ENCODE peak calls at places on chromosomes 3 and 15, in eight cellular contexts. T, Z, A, O, I, M, H and R are unnamed samples.

GRCh38 chr15:59541750-59542149 is 69.8 kb upstream of the GCNT3 start:
- DNase-seq in T (no peak), Z (no peak), A (no peak), O (no peak), I (no peak), M (no peak), H (no peak), R (no peak)

GRCh38 chr3:122077293-122078234 is 22.4 kb downstream of the CD86 start:
- DNase-seq in T (no peak), Z (no peak), A (no peak), O (no peak), I (peak; percentile 73), M (no peak), H (no peak), R (no peak)

GRCh38 chr15:52067545-52067926 is 45.0 kb downstream of the BCL2L10 start:
- DNase-seq in T (no peak), Z (no peak), A (no peak), O (no peak), I (no peak), M (no peak), H (no peak), R (no peak)

GRCh38 chr3:179227349-179227748 is 23.6 kb downstream of the KCNMB3 start:
- DNase-seq in T (no peak), Z (no peak), A (no peak), O (no peak), I (no peak), M (peak; percentile 60), H (no peak), R (no peak)

GRCh38 chr15:85800460-85801123 is 5.9 kb upstream of the KLHL25 start:
- DNase-seq in T (peak; percentile 96), Z (peak; percentile 47), A (no peak), O (peak; percentile 69), I (no peak), M (peak; percentile 88), H (peak; percentile 61), R (no peak)

GRCh38 chr15:55694652-55695150 is 48.3 kb downstream of the PRTG start:
- DNase-seq in T (no peak), Z (no peak), A (no peak), O (no peak), I (no peak), M (no peak), H (no peak), R (peak; percentile 57)

GRCh38 chr3:76024640-76025039 is 239.3 kb upstream of the ZNF717 start:
- DNase-seq in T (no peak), Z (no peak), A (no peak), O (no peak), I (peak; percentile 69), M (peak; percentile 61), H (no peak), R (peak; percentile 36)

GRCh38 chr3:32958509-32958908 is 7.1 kb downstream of the CCR4 start:
- DNase-seq in T (no peak), Z (no peak), A (no peak), O (no peak), I (no peak), M (no peak), H (no peak), R (no peak)

GRCh38 chr3:128374746-128375445 is 91.8 kb downstream of the DNAJB8 start:
- DNase-seq in T (no peak), Z (no peak), A (no peak), O (no peak), I (peak; percentile 83), M (no peak), H (no peak), R (no peak)

GRCh38 chr15:60392986-60393811 is 4.6 kb downstream of the ANXA2 start:
- DNase-seq in T (peak; percentile 73), Z (no peak), A (no peak), O (peak; percentile 86), I (no peak), M (peak; percentile 95), H (peak; percentile 90), R (no peak)

GRCh38 chr15:99518191-99518590 is 47.6 kb upstream of the MEF2A start:
- DNase-seq in T (no peak), Z (no peak), A (no peak), O (no peak), I (no peak), M (no peak), H (no peak), R (no peak)

GRCh38 chr3:160331127-160331937 is 67.7 kb downstream of the IFT80 start:
- DNase-seq in T (no peak), Z (no peak), A (no peak), O (no peak), I (no peak), M (peak; percentile 86), H (no peak), R (no peak)

GRCh38 chr3:194685723-194686413 is at the start of gene FAM43A:
- DNase-seq in T (peak; percentile 72), Z (peak; percentile 95), A (peak; percentile 72), O (peak; percentile 97), I (peak; percentile 98), M (peak; percentile 95), H (peak; percentile 96), R (peak; percentile 91)

GRCh38 chr3:187197255-187197654 is at the start of gene RTP1:
- DNase-seq in T (no peak), Z (no peak), A (no peak), O (no peak), I (no peak), M (no peak), H (no peak), R (peak; percentile 62)

GRCh38 chr3:78974181-78974770 is 793.5 kb downstream of the ROBO1 start:
- DNase-seq in T (no peak), Z (no peak), A (no peak), O (no peak), I (no peak), M (peak; percentile 72), H (no peak), R (no peak)

GRCh38 chr15:88741671-88742070 is 61.6 kb upstream of the ACAN start:
- DNase-seq in T (no peak), Z (no peak), A (no peak), O (no peak), I (no peak), M (no peak), H (no peak), R (no peak)
- H3K27ac ChIP-seq in T (no peak overlapping the region), Z (no peak overlapping the region), A (no peak overlapping the region), O (no peak overlapping the region), I (no peak overlapping the region), M (no peak overlapping the region), H (no peak overlapping the region), R (no peak overlapping the region)

DNA sequence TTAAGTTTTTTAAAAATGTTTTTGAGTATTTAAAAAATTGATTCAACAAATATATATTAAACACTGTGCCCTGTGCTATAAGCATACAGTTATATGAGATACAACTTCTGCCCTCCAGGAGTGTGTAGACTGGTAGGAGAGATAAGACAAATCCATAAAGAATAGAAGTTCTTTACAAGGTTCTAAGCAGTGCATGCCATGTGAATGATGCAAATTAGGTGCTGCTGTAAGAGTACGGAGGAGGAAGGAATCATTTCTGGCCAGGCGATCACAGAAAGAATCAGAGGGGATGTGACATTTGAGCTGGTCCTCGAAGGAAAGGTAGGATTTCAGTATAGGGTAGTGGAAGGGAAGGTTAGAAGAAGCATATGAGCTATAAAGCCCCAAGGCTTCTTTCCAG is 14.0 kb downstream of the MAPKBP1 start:
- DNase-seq in T (no peak), Z (no peak), A (no peak), O (no peak), I (peak; percentile 70), M (no peak), H (no peak), R (no peak)
- H3K4me1 ChIP-seq in T (peaks cover 18% of the 10 kb centered on the region), Z (peaks cover 41% of the 10 kb centered on the region), A (peaks cover 19% of the 10 kb centered on the region), O (peaks cover 6% of the 10 kb centered on the region), I (peaks cover 46% of the 10 kb centered on the region), M (peaks cover 22% of the 10 kb centered on the region), H (peaks cover 11% of the 10 kb centered on the region), R (peaks cover 25% of the 10 kb centered on the region)

GRCh38 chr3:47429476-47430270 is 46.1 kb downstream of the SCAP start:
- DNase-seq in T (no peak), Z (no peak), A (no peak), O (peak; percentile 15), I (no peak), M (no peak), H (peak; percentile 13), R (no peak)
- H3K36me3 ChIP-seq in T (no peaks in the 10 kb centered on the region), Z (peaks cover 17% of the 10 kb centered on the region), A (peaks cover 53% of the 10 kb centered on the region), O (peaks cover 6% of the 10 kb centered on the region), I (peaks cover 24% of the 10 kb centered on the region), M (no peaks in the 10 kb centered on the region), H (peaks cover 80% of the 10 kb centered on the region), R (no peaks in the 10 kb centered on the region)

GRCh38 chr3:96755519-96755918 is 58.9 kb upstream of the EPHA6 start:
- DNase-seq in T (no peak), Z (no peak), A (no peak), O (no peak), I (no peak), M (no peak), H (no peak), R (no peak)
- H3K27ac ChIP-seq in T (no peak overlapping the region), Z (no peak overlapping the region), A (no peak overlapping the region), O (no peak overlapping the region), I (no peak overlapping the region), M (no peak overlapping the region), H (no peak overlapping the region), R (no peak overlapping the region)

GRCh38 chr3:71419369-71419768 is 164.2 kb downstream of the FOXP1 start:
- DNase-seq in T (peak; percentile 55), Z (no peak), A (no peak), O (no peak), I (peak; percentile 74), M (no peak), H (no peak), R (no peak)
- H3K4me1 ChIP-seq in T (peaks cover 20% of the 10 kb centered on the region), Z (peaks cover 17% of the 10 kb centered on the region), A (peaks cover 88% of the 10 kb centered on the region), O (no peaks in the 10 kb centered on the region), I (peaks cover 100% of the 10 kb centered on the region), M (no peaks in the 10 kb centered on the region), H (no peaks in the 10 kb centered on the region), R (peaks cover 1% of the 10 kb centered on the region)